ENCODE peak calls at places on chromosomes 12 and 14, in four cellular contexts. R is choroid plexus epithelial cell, N is cardiac muscle cell, Q is endodermal cell. G is an unnamed sample.

GRCh38 chr14:61563880-61564622 is 131.3 kb upstream of the HIF1A start:
- DNase-seq in R (no peak), N (no peak), Q (no peak), G (no peak)

GRCh38 chr12:22409071-22409951 is 74.8 kb upstream of the ST8SIA1 start:
- DNase-seq in R (no peak), N (no peak), Q (peak), G (no peak)

GRCh38 chr12:110585231-110585799 is 2.2 kb upstream of the PPTC7 start:
- DNase-seq in R (peak), N (peak), Q (peak), G (no peak)

GRCh38 chr12:64532734-64533351 is 77.5 kb upstream of the RASSF3 start:
- DNase-seq in R (no peak), N (no peak), Q (peak), G (no peak)

GRCh38 chr12:11876301-11876700 is 194.4 kb upstream of the BCL2L14 start:
- DNase-seq in R (no peak), N (no peak), Q (no peak), G (no peak)

GRCh38 chr12:110314308-110314707 is 33.3 kb downstream of the ATP2A2 start:
- DNase-seq in R (peak), N (peak), Q (no peak), G (no peak)

GRCh38 chr14:105851716-105852377 is 325.5 kb downstream of the TMEM121 start:
- DNase-seq in R (no peak), N (no peak), Q (peak), G (no peak)

GRCh38 chr14:103334644-103335603 is 887 bp downstream of the EIF5 start:
- DNase-seq in R (peak), N (peak), Q (peak), G (peak)

GRCh38 chr12:66964629-66965028 is 285.8 kb upstream of the GRIP1 start:
- DNase-seq in R (peak), N (no peak), Q (no peak), G (no peak)

GRCh38 chr12:4168041-4168440 is 105.5 kb upstream of the CCND2 start:
- DNase-seq in R (no peak), N (no peak), Q (peak), G (no peak)

DNA sequence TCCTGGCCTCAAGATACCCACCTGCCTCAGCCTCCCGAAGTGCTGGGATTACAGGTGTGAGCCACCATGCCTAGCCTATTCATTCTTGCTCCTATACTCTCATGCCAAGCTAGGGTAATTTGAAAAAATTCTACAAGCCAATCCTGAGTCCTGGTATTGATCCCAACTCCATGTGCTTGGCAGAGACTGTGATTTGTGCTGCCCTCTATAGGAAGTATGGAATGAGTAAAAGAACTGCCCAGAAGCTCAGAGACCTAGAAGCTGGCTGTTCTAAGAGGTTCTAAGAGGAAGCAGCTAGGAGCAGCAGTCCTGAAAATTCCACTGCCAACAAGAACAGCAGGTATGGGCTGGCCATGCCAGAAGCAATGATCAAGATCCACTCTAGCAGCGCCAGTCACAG is 402.5 kb downstream of the PCNX1 start:
- DNase-seq in R (peak), N (no peak), Q (no peak), G (no peak)
- TF ChIP-seq CTCF in R (peak), N (peak), Q (peak), G (peak)

GRCh38 chr12:19994970-19995369 is 373.4 kb upstream of the PDE3A start:
- DNase-seq in R (peak), N (peak), Q (no peak), G (no peak)
- TF ChIP-seq CTCF in R (peak), N (peak), Q (peak), G (peak)

GRCh38 chr12:54658306-54659264 is 10.4 kb upstream of the DCD start:
- DNase-seq in R (peak), N (peak), Q (peak), G (peak)
- TF ChIP-seq CTCF in R (peak), N (peak), Q (peak), G (peak)

GRCh38 chr12:121013715-121014114 is 2.6 kb downstream of the C12orf43 start:
- DNase-seq in R (no peak), N (no peak), Q (no peak), G (no peak)
- TF ChIP-seq CTCF in R (peak), N (no peak), Q (peak), G (no peak)

GRCh38 chr14:34912182-34912581 is 37.0 kb upstream of the BAZ1A start:
- DNase-seq in R (peak), N (peak), Q (peak), G (no peak)
- TF ChIP-seq CTCF in R (peak), N (peak), Q (peak), G (no peak)

GRCh38 chr12:31020385-31021166 is 53.1 kb upstream of the DDX11 start:
- DNase-seq in R (no peak), N (no peak), Q (peak), G (no peak)
- TF ChIP-seq CTCF in R (no peak), N (no peak), Q (no peak), G (no peak)

GRCh38 chr14:64040044-64040443 is 187.2 kb downstream of the SYNE2 start:
- DNase-seq in R (peak), N (peak), Q (no peak), G (no peak)
- TF ChIP-seq CTCF in R (peak), N (peak), Q (peak), G (no peak)

GRCh38 chr14:73784988-73785313 is 66.7 kb upstream of the PTGR2 start:
- DNase-seq in R (no peak), N (no peak), Q (no peak), G (no peak)

GRCh38 chr14:73785336-73785833 is 66.2 kb upstream of the PTGR2 start:
- DNase-seq in R (peak), N (peak), Q (peak), G (no peak)

GRCh38 chr14:73786632-73786941 is 65.0 kb upstream of the PTGR2 start:
- DNase-seq in R (peak), N (peak), Q (peak), G (peak)

GRCh38 chr14:73786942-73787759 is 64.5 kb upstream of the PTGR2 start:
- DNase-seq in R (peak), N (peak), Q (peak), G (peak)

GRCh38 chr14:73785834-73786631 is 65.6 kb upstream of the PTGR2 start:
- DNase-seq in R (peak), N (peak), Q (peak), G (peak)
- TF ChIP-seq CTCF in R (peak), N (peak), Q (peak), G (peak)

GRCh38 chr12:6960291-6961277 is 9.4 kb downstream of the PTPN6 start:
- DNase-seq in R (peak), N (peak), Q (peak), G (no peak)
- TF ChIP-seq CTCF in R (peak), N (peak), Q (peak), G (no peak)